ENCODE peak calls at places on chromosomes 6 and 20, in six cellular contexts. C, X, R, W, B and N are unnamed samples.

GRCh38 chr6:3456794-3457709 is at the start of gene SLC22A23:
- DNase-seq in X (peak), R (peak), B (peak), C (peak), W (no peak), N (peak)

GRCh38 chr20:16664031-16664430 is 65.8 kb upstream of the SNRPB2 start:
- DNase-seq in W (no peak), X (no peak), B (no peak), C (no peak), R (no peak), N (no peak)

GRCh38 chr20:59880198-59880597 is 53.2 kb downstream of the SYCP2 start:
- DNase-seq in C (no peak), B (no peak), R (no peak), X (no peak), W (no peak), N (no peak)

GRCh38 chr20:63161176-63161651 is 54.7 kb downstream of the YTHDF1 start:
- DNase-seq in X (no peak), W (no peak), R (no peak), B (no peak), C (no peak), N (no peak)

GRCh38 chr6:30816791-30817739 is 67.3 kb upstream of the DDR1 start:
- DNase-seq in C (no peak), B (no peak), X (no peak), W (no peak), R (no peak), N (no peak)

GRCh38 chr6:143677891-143678737 is at the start of gene PHACTR2:
- DNase-seq in B (no peak), C (peak), R (peak), W (peak), X (peak), N (peak)

GRCh38 chr6:159679091-159680077 is 13.7 kb downstream of the SOD2 start:
- DNase-seq in W (peak), R (no peak), B (no peak), X (peak), C (no peak), N (no peak)

GRCh38 chr20:50625986-50626677 is 65.2 kb downstream of the RIPOR3 start:
- DNase-seq in B (peak), C (no peak), X (peak), W (peak), R (peak), N (peak)

GRCh38 chr20:47857142-47857993 is 72.1 kb upstream of the SULF2 start:
- DNase-seq in X (peak), C (no peak), B (peak), R (no peak), W (peak), N (no peak)

GRCh38 chr20:24979036-24979960 is 13.3 kb downstream of the APMAP start:
- DNase-seq in R (no peak), X (no peak), W (no peak), B (no peak), C (no peak), N (no peak)

GRCh38 chr6:79946242-79946641 is 1.1 kb downstream of the ELOVL4 start:
- DNase-seq in R (peak), W (peak), C (peak), B (peak), X (peak), N (peak)

GRCh38 chr6:167906899-167907298 is 80.2 kb downstream of the AFDN start:
- DNase-seq in C (no peak), R (peak), W (no peak), X (peak), B (no peak), N (peak)

GRCh38 chr20:51120438-51120837 is 97.5 kb upstream of the KCNG1 start:
- DNase-seq in R (no peak), X (no peak), B (no peak), C (no peak), W (no peak), N (no peak)

GRCh38 chr20:48879609-48880008 is 41.9 kb upstream of the ARFGEF2 start:
- DNase-seq in W (no peak), C (no peak), X (peak), R (no peak), B (no peak), N (no peak)

GRCh38 chr6:137051790-137052472 is 7.2 kb upstream of the IL20RA start:
- DNase-seq in R (no peak), C (no peak), X (no peak), W (peak), B (no peak), N (no peak)

GRCh38 chr6:16706029-16706428 is 55.2 kb downstream of the ATXN1 start:
- DNase-seq in X (no peak), C (no peak), B (no peak), W (no peak), R (no peak), N (no peak)

GRCh38 chr20:54219751-54220426 is 12.0 kb downstream of the PFDN4 start:
- DNase-seq in X (peak), C (no peak), W (peak), B (peak), R (peak), N (peak)

GRCh38 chr6:5471637-5472430 is 210.5 kb downstream of the FARS2 start:
- DNase-seq in B (no peak), X (peak), C (peak), W (peak), R (peak), N (peak)

GRCh38 chr6:25197116-25197515 is 82.1 kb upstream of the CARMIL1 start:
- DNase-seq in W (no peak), R (no peak), C (no peak), X (no peak), B (no peak), N (no peak)

GRCh38 chr6:136761227-136761922 is 30.9 kb downstream of the MAP3K5 start:
- DNase-seq in W (peak), B (peak), R (peak), C (no peak), X (peak), N (no peak)

GRCh38 chr6:115838763-115839401 is 221.8 kb downstream of the FRK start:
- DNase-seq in C (no peak), W (peak), B (peak), X (no peak), R (peak), N (peak)

GRCh38 chr20:61886721-61887658 is 178.7 kb downstream of the TAF4 start:
- DNase-seq in C (peak), R (peak), B (peak), W (peak), X (peak), N (peak)

GRCh38 chr20:56628873-56629463 is at the start of gene TFAP2C:
- DNase-seq in B (no peak), W (peak), R (peak), C (peak), X (peak), N (peak)

GRCh38 chr6:16064687-16065086 is 64.2 kb upstream of the MYLIP start:
- DNase-seq in C (peak), X (no peak), B (no peak), R (no peak), W (peak), N (peak)

GRCh38 chr6:9481292-9482029 is 933.4 kb downstream of the TFAP2A start:
- DNase-seq in W (peak), B (no peak), C (no peak), X (peak), R (no peak), N (peak)

GRCh38 chr6:157198425-157199279 is 124.7 kb downstream of the TMEM242 start:
- DNase-seq in R (peak), B (no peak), W (no peak), C (no peak), X (no peak), N (no peak)

GRCh38 chr6:23031986-23032385 is 462.6 kb downstream of the HDGFL1 start:
- DNase-seq in X (peak), R (no peak), C (no peak), B (no peak), W (peak), N (no peak)

GRCh38 chr6:79536969-79537747 is at the start of gene LCA5:
- DNase-seq in W (peak), R (peak), B (peak), C (peak), X (peak), N (peak)

GRCh38 chr20:1287787-1288569 is 21.9 kb downstream of the SNPH start:
- DNase-seq in X (no peak), B (no peak), W (no peak), C (no peak), R (no peak), N (no peak)

DNA sequence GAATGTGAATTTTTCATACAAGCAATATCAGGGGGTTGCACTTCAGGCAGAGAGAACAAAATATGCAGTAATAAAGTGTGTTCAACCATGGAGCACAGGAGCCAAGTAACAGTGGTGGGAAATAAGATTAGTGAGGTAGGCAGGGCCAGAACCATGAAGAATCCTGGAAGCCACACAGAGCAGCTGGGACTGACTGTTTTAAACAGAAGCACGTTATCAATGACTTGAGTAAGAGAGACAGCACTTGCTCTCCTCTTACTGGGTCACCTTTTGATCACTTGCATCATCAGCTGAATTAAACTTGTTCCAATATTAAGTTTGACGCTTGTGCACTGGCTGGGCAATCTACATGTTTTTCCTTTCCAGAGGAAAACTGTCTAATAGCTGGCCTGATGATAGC is 238.5 kb downstream of the TBX18 start:
- DNase-seq in C (no peak), X (peak), R (no peak), W (no peak), B (no peak), N (no peak)
- H2AFZ ChIP-seq in C (no peak), X (no peak), R (no peak), W (no peak), B (no peak), N (no peak)

GRCh38 chr6:129181001-129181400 is 298.1 kb downstream of the LAMA2 start:
- DNase-seq in B (no peak), X (no peak), C (no peak), W (no peak), R (no peak), N (no peak)

GRCh38 chr6:129184808-129185366 is 301.9 kb downstream of the LAMA2 start:
- DNase-seq in B (no peak), C (no peak), R (no peak), W (no peak), X (peak), N (no peak)

GRCh38 chr6:129184324-129184723 is 301.4 kb downstream of the LAMA2 start:
- DNase-seq in W (no peak), R (no peak), C (no peak), B (no peak), X (no peak), N (no peak)

GRCh38 chr6:129183681-129184216 is 300.8 kb downstream of the LAMA2 start:
- DNase-seq in C (no peak), W (peak), B (no peak), R (no peak), X (peak), N (no peak)

DNA sequence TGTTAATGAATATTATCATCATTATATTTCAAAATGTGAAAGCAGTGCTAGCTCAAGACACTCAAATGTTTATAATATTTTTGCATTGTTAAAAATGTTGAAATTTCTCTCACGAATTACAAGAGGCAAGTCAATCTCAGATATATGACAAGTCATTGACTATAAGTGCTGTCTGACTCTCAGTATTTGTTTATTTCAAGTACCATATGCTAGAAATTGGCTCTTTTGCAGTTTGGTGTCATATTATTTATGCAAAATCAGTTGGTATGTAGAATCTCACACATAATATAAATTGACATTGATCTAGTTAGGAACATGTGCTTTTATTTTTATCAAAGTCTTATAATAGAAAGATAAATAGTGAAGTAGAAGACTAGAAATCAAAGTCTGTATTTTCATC is 300.1 kb downstream of the LAMA2 start:
- DNase-seq in W (no peak), B (no peak), C (no peak), X (no peak), R (no peak), N (no peak)
- H2AFZ ChIP-seq in W (no peak), B (no peak), C (no peak), X (no peak), R (no peak), N (no peak)

DNA sequence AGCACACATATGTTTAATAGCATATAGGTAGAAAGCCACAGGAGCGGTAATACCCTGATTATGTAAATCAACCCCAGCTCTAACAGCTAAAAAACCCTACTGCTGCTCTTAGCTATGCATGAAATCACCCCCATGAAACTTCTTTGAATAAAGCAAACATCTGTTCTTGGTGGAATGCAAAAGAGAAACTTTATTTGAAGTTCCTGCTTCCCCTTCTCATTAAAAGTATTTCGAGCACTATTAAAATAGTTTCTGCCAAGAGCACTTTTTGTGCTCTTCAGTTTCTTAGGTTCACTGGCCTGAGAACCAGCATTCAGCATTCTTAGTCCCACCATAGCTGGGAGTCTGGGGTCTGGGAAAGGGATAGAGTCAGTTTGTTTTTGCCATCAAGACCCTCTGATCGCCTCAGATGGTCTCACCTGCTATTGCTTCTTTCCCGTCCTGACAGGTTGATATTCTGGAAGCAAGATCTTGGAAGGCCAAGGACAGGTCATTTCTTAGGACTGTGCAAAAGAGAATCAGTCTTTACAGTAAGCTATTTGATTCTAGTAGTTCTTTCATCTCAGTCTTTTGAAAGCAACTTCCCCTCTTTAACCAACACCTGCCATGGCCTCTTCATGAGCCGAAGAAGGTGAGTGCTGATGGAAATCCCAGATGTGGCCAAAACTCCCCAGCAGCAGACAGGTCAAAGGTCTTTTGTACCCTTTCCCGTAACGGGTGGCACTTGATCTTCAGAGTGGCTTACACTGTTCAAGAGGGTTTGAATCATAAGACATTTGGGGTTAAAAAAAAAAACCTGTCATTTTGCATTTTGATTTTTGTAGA is 76.5 kb upstream of the TMEM170B start:
- DNase-seq in B (peak), R (no peak), W (no peak), X (no peak), C (no peak), N (no peak)
- H2AFZ ChIP-seq in B (peak), R (no peak), W (no peak), X (no peak), C (no peak), N (no peak)

DNA sequence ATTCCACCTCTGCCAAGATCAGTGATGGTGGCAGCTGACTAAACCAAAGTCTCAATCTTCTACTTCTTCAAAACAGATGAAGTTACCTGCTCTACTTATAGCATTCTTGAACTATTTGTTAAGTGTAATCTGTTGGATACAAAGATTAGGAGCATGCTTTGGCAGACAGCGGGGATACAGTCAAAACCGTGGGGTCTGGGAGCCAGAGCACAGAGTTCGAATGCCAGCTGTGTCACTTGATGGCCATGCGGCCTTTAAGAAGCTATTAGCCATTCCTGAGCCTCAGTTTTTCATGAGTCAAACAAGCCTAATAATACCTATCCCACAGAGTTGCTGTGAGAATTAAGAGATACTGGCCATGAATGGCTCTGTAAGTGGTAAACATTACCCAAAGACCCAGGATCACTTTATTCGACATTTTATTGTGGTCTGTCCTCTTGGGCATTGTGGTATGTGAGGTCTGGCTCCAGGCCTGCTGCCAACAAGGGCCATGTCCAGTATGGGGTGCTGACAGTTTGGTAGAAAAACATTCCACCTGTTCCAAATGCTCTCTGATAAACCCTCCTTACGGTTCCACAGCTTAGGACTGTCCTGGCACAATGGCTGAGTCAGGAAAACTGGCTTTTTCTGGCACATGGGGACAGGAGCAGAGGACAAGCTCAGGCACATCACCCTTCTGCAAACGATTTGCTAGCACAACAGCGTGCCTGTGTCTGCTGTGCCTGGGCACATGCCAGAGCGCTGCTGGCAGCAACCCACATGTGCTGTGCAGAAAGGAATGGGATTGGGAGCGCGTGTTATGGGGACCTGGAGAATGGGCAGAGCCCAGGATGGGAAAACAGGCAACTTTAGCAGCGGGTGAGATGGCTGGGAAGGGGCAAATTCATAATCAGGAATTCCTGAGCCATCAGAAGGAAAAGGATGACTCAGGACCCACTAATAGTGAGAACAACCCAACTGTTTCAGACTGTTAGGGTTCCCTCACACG is 15.7 kb upstream of the FAM83C start:
- DNase-seq in W (peak), R (no peak), C (no peak), B (no peak), X (peak), N (no peak)
- H2AFZ ChIP-seq in W (no peak), R (no peak), C (peak), B (no peak), X (no peak), N (no peak)

GRCh38 chr20:11651647-11652046 is 266.0 kb upstream of the BTBD3 start:
- DNase-seq in X (no peak), R (no peak), W (no peak), B (no peak), C (no peak), N (no peak)
- H2AFZ ChIP-seq in X (no peak), R (no peak), W (no peak), B (no peak), C (no peak), N (no peak)

GRCh38 chr6:102798631-102799030 is 1405.1 kb downstream of the GRIK2 start:
- DNase-seq in B (no peak), R (no peak), C (peak), X (no peak), W (peak), N (peak)
- H2AFZ ChIP-seq in B (no peak), R (no peak), C (peak), X (peak), W (peak), N (peak)

GRCh38 chr20:45880988-45881788 is at the start of gene ZSWIM1:
- DNase-seq in X (peak), R (peak), B (peak), W (peak), C (peak), N (peak)
- H2AFZ ChIP-seq in X (peak), R (peak), B (peak), W (peak), C (peak), N (no peak)

GRCh38 chr6:125142614-125143013 is 11.0 kb upstream of the TPD52L1 start:
- DNase-seq in W (no peak), B (no peak), R (no peak), C (no peak), X (peak), N (no peak)
- H2AFZ ChIP-seq in W (no peak), B (no peak), R (no peak), C (no peak), X (no peak), N (no peak)

GRCh38 chr6:14453712-14454466 is 336.3 kb downstream of the CD83 start:
- DNase-seq in X (no peak), W (no peak), R (no peak), B (no peak), C (no peak), N (no peak)
- H2AFZ ChIP-seq in X (no peak), W (no peak), R (no peak), B (peak), C (no peak), N (no peak)